ENCODE peak calls at places on chromosomes 12 and 14, in five cellular contexts. One of them, this sample, is unnamed.

GRCh38 chr12:131025939-131026702 is 72.4 kb downstream of the ADGRD1 start:
- DNase-seq in hepatocyte: no peak
- DNase-seq in OCI-LY7: no peak
- DNase-seq in GM23248: no peak
- DNase-seq in HCT116: no peak
- DNase-seq in this sample: no peak

GRCh38 chr12:119005085-119005484 is 23.7 kb downstream of the SRRM4 start:
- DNase-seq in hepatocyte: no peak
- DNase-seq in OCI-LY7: no peak
- DNase-seq in GM23248: no peak
- DNase-seq in HCT116: no peak
- DNase-seq in this sample: peak; percentile 43

GRCh38 chr14:103078420-103078749 is 5.6 kb upstream of the LBHD2 start:
- DNase-seq in hepatocyte: peak; percentile 95
- DNase-seq in OCI-LY7: peak; percentile 83
- DNase-seq in GM23248: peak; percentile 93
- DNase-seq in HCT116: peak; percentile 84
- DNase-seq in this sample: peak; percentile 92

GRCh38 chr12:47265391-47265790 is 185.6 kb upstream of the AMIGO2 start:
- DNase-seq in hepatocyte: no peak
- DNase-seq in OCI-LY7: no peak
- DNase-seq in GM23248: no peak
- DNase-seq in HCT116: no peak
- DNase-seq in this sample: no peak

GRCh38 chr12:27808831-27809230 is 28.8 kb upstream of the MANSC4 start:
- DNase-seq in hepatocyte: no peak
- DNase-seq in OCI-LY7: no peak
- DNase-seq in GM23248: no peak
- DNase-seq in HCT116: no peak
- DNase-seq in this sample: no peak

GRCh38 chr12:88108021-88108420 is 33.9 kb downstream of the CEP290 start:
- DNase-seq in hepatocyte: no peak
- DNase-seq in OCI-LY7: no peak
- DNase-seq in GM23248: peak; percentile 7
- DNase-seq in HCT116: no peak
- DNase-seq in this sample: no peak

GRCh38 chr14:21055473-21056117 is 2.0 kb upstream of the RNASE8 start:
- DNase-seq in hepatocyte: peak; percentile 27
- DNase-seq in OCI-LY7: no peak
- DNase-seq in GM23248: no peak
- DNase-seq in HCT116: no peak
- DNase-seq in this sample: peak; percentile 26

GRCh38 chr12:20268121-20268732 is 100.1 kb upstream of the PDE3A start:
- DNase-seq in hepatocyte: no peak
- DNase-seq in OCI-LY7: no peak
- DNase-seq in GM23248: peak; percentile 55
- DNase-seq in HCT116: no peak
- DNase-seq in this sample: peak; percentile 5

GRCh38 chr14:62455446-62455845 is 589.8 kb downstream of the KCNH5 start:
- DNase-seq in hepatocyte: no peak
- DNase-seq in OCI-LY7: no peak
- DNase-seq in GM23248: no peak
- DNase-seq in HCT116: no peak
- DNase-seq in this sample: no peak

GRCh38 chr12:8644345-8645248 is 18.0 kb downstream of the MFAP5 start:
- DNase-seq in hepatocyte: no peak
- DNase-seq in OCI-LY7: peak; percentile 90
- DNase-seq in GM23248: peak; percentile 16
- DNase-seq in HCT116: no peak
- DNase-seq in this sample: no peak

GRCh38 chr14:20607617-20608016 is 16.4 kb upstream of the RNASE12 start:
- DNase-seq in hepatocyte: no peak
- DNase-seq in OCI-LY7: no peak
- DNase-seq in GM23248: no peak
- DNase-seq in HCT116: no peak
- DNase-seq in this sample: no peak

GRCh38 chr12:65643595-65644386 is 180.5 kb upstream of the HMGA2 start:
- DNase-seq in hepatocyte: no peak
- DNase-seq in OCI-LY7: no peak
- DNase-seq in GM23248: peak; percentile 17
- DNase-seq in HCT116: no peak
- DNase-seq in this sample: no peak

GRCh38 chr14:103535891-103536565 is 7.0 kb downstream of the TRMT61A start:
- DNase-seq in hepatocyte: no peak
- DNase-seq in OCI-LY7: no peak
- DNase-seq in GM23248: no peak
- DNase-seq in HCT116: no peak
- DNase-seq in this sample: no peak

GRCh38 chr14:90605430-90605829 is 208.6 kb downstream of the CALM1 start:
- DNase-seq in hepatocyte: no peak
- DNase-seq in OCI-LY7: no peak
- DNase-seq in GM23248: no peak
- DNase-seq in HCT116: no peak
- DNase-seq in this sample: peak; percentile 65

GRCh38 chr14:75215520-75215919 is 39.1 kb upstream of the TMED10 start:
- DNase-seq in hepatocyte: no peak
- DNase-seq in OCI-LY7: no peak
- DNase-seq in GM23248: no peak
- DNase-seq in HCT116: no peak
- DNase-seq in this sample: no peak

GRCh38 chr12:6424008-6424347 is 20.8 kb upstream of the CD27 start:
- DNase-seq in hepatocyte: no peak
- DNase-seq in OCI-LY7: no peak
- DNase-seq in GM23248: no peak
- DNase-seq in HCT116: no peak
- DNase-seq in this sample: no peak

GRCh38 chr14:71130491-71131179 is 223.4 kb downstream of the PCNX1 start:
- DNase-seq in hepatocyte: no peak
- DNase-seq in OCI-LY7: peak; percentile 35
- DNase-seq in GM23248: peak; percentile 75
- DNase-seq in HCT116: no peak
- DNase-seq in this sample: peak; percentile 45

GRCh38 chr12:116306968-116307367 is 29.5 kb upstream of the MED13L start:
- DNase-seq in hepatocyte: no peak
- DNase-seq in OCI-LY7: no peak
- DNase-seq in GM23248: no peak
- DNase-seq in HCT116: no peak
- DNase-seq in this sample: no peak

GRCh38 chr14:101460521-101460920 is 100.8 kb upstream of the DIO3 start:
- DNase-seq in hepatocyte: no peak
- DNase-seq in OCI-LY7: no peak
- DNase-seq in GM23248: no peak
- DNase-seq in HCT116: no peak
- DNase-seq in this sample: no peak

GRCh38 chr14:57060276-57060956 is 208.3 kb downstream of the EXOC5 start:
- DNase-seq in hepatocyte: peak; percentile 34
- DNase-seq in OCI-LY7: no peak
- DNase-seq in GM23248: peak; percentile 5
- DNase-seq in HCT116: no peak
- DNase-seq in this sample: no peak
- TF ChIP-seq EZH2phosphoT487 in hepatocyte: no peak
- TF ChIP-seq EZH2phosphoT487 in OCI-LY7: no peak
- TF ChIP-seq EZH2phosphoT487 in GM23248: no peak
- TF ChIP-seq EZH2phosphoT487 in HCT116: no peak
- TF ChIP-seq EZH2phosphoT487 in this sample: no peak

GRCh38 chr14:65084554-65085190 is 17.6 kb downstream of the MAX start:
- DNase-seq in hepatocyte: no peak
- DNase-seq in OCI-LY7: no peak
- DNase-seq in GM23248: peak; percentile 17
- DNase-seq in HCT116: no peak
- DNase-seq in this sample: no peak

GRCh38 chr14:65077318-65077717 is 25.0 kb downstream of the MAX start:
- DNase-seq in hepatocyte: no peak
- DNase-seq in OCI-LY7: no peak
- DNase-seq in GM23248: no peak
- DNase-seq in HCT116: no peak
- DNase-seq in this sample: peak; percentile 44

GRCh38 chr14:65079201-65079600 is 23.1 kb downstream of the MAX start:
- DNase-seq in hepatocyte: no peak
- DNase-seq in OCI-LY7: no peak
- DNase-seq in GM23248: no peak
- DNase-seq in HCT116: no peak
- DNase-seq in this sample: no peak

GRCh38 chr14:65079788-65080187 is 22.5 kb downstream of the MAX start:
- DNase-seq in hepatocyte: no peak
- DNase-seq in OCI-LY7: no peak
- DNase-seq in GM23248: no peak
- DNase-seq in HCT116: no peak
- DNase-seq in this sample: no peak

DNA sequence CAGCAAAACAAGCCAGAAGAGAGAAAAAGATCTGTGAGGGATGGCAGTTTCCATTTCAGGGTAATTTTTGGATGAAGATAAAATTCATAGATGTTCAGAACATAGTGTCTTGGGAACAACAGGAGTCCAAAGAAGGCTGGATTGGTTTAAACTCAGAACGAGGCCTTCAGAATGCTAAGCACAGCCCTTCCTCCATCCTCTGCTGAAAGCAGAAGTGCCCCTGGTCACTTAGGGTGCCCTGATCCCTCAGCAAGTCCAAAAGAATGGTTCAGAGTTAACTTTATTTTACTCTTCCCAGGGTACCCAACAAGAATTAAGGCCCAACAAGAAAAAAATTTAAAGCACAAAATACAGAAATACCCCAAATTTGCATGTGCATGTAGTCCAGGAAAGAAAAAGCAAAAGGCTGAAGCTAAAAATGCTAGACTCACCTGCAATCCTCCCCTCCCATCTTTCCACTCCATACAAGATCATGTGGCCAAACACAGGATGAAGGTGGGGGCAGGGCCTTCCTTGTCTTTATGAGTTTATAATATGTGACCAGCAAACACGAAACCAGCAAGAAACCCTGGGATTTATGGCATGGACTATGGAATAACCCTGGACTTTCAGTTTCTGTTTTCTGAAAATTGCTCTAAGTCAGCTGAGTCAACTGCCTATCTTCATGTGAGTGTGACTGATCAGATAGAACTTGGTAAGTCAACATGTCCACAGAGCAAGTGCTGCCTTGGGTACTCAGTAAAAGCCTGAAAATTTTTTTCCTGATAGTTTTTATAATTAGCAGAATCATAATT is 21.2 kb downstream of the MAX start:
- DNase-seq in hepatocyte: peak; percentile 86
- DNase-seq in OCI-LY7: no peak
- DNase-seq in GM23248: no peak
- DNase-seq in HCT116: no peak
- DNase-seq in this sample: no peak
- TF ChIP-seq EZH2phosphoT487 in hepatocyte: no peak
- TF ChIP-seq EZH2phosphoT487 in OCI-LY7: no peak
- TF ChIP-seq EZH2phosphoT487 in GM23248: no peak
- TF ChIP-seq EZH2phosphoT487 in HCT116: no peak
- TF ChIP-seq EZH2phosphoT487 in this sample: no peak

DNA sequence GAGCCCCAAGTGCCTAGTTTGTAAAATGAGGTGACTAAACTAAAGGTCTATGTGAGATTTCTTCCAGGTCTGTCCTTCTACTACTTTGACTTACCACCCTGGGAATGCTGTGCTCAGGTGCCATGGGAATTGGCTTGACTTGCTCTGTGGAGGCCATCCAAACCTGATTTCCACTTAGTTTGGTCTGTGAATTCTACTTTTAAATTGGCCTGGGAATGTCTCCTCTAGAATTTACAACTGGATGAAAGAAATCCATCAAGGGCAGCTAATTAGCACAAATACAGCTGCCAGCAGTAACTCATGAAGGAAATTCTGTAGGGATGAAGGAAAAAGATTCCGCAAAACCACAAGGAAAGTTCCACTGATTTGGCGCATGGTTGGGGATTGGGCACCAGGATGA is 31.7 kb upstream of the FRMD6 start:
- DNase-seq in hepatocyte: no peak
- DNase-seq in OCI-LY7: no peak
- DNase-seq in GM23248: no peak
- DNase-seq in HCT116: no peak
- DNase-seq in this sample: no peak
- TF ChIP-seq EZH2phosphoT487 in hepatocyte: no peak
- TF ChIP-seq EZH2phosphoT487 in OCI-LY7: no peak
- TF ChIP-seq EZH2phosphoT487 in GM23248: no peak
- TF ChIP-seq EZH2phosphoT487 in HCT116: no peak
- TF ChIP-seq EZH2phosphoT487 in this sample: no peak

GRCh38 chr14:45253754-45254300 is 825 bp upstream of the MIS18BP1 start:
- DNase-seq in hepatocyte: no peak
- DNase-seq in OCI-LY7: no peak
- DNase-seq in GM23248: peak; percentile 76
- DNase-seq in HCT116: peak; percentile 8
- DNase-seq in this sample: peak; percentile 17
- TF ChIP-seq EZH2phosphoT487 in hepatocyte: no peak
- TF ChIP-seq EZH2phosphoT487 in OCI-LY7: no peak
- TF ChIP-seq EZH2phosphoT487 in GM23248: no peak
- TF ChIP-seq EZH2phosphoT487 in HCT116: no peak
- TF ChIP-seq EZH2phosphoT487 in this sample: no peak

GRCh38 chr12:57268264-57268663 is 17.3 kb upstream of the STAC3 start:
- DNase-seq in hepatocyte: no peak
- DNase-seq in OCI-LY7: no peak
- DNase-seq in GM23248: peak; percentile 61
- DNase-seq in HCT116: no peak
- DNase-seq in this sample: no peak

GRCh38 chr12:57270966-57271470 is 20.0 kb upstream of the STAC3 start:
- DNase-seq in hepatocyte: no peak
- DNase-seq in OCI-LY7: no peak
- DNase-seq in GM23248: no peak
- DNase-seq in HCT116: no peak
- DNase-seq in this sample: peak; percentile 73

GRCh38 chr12:57276935-57277563 is 26.1 kb upstream of the STAC3 start:
- DNase-seq in hepatocyte: peak; percentile 40
- DNase-seq in OCI-LY7: peak; percentile 38
- DNase-seq in GM23248: peak; percentile 60
- DNase-seq in HCT116: peak; percentile 18
- DNase-seq in this sample: peak; percentile 75

GRCh38 chr12:57273516-57273915 is 22.5 kb upstream of the STAC3 start:
- DNase-seq in hepatocyte: no peak
- DNase-seq in OCI-LY7: no peak
- DNase-seq in GM23248: no peak
- DNase-seq in HCT116: no peak
- DNase-seq in this sample: no peak

GRCh38 chr12:57272337-57273151 is 21.6 kb upstream of the STAC3 start:
- DNase-seq in hepatocyte: no peak
- DNase-seq in OCI-LY7: no peak
- DNase-seq in GM23248: peak; percentile 60
- DNase-seq in HCT116: no peak
- DNase-seq in this sample: no peak
- TF ChIP-seq EZH2phosphoT487 in hepatocyte: no peak
- TF ChIP-seq EZH2phosphoT487 in OCI-LY7: no peak
- TF ChIP-seq EZH2phosphoT487 in GM23248: no peak
- TF ChIP-seq EZH2phosphoT487 in HCT116: no peak
- TF ChIP-seq EZH2phosphoT487 in this sample: no peak

GRCh38 chr12:110641512-110641911 is 27.6 kb downstream of the TCTN1 start:
- DNase-seq in hepatocyte: no peak
- DNase-seq in OCI-LY7: no peak
- DNase-seq in GM23248: no peak
- DNase-seq in HCT116: no peak
- DNase-seq in this sample: peak; percentile 15
- TF ChIP-seq EZH2phosphoT487 in hepatocyte: no peak
- TF ChIP-seq EZH2phosphoT487 in OCI-LY7: no peak
- TF ChIP-seq EZH2phosphoT487 in GM23248: no peak
- TF ChIP-seq EZH2phosphoT487 in HCT116: no peak
- TF ChIP-seq EZH2phosphoT487 in this sample: no peak

This sample was measured in GM23338.